ENCODE peak calls at places on chromosomes 6 and 20, in six cellular contexts. One of them, this sample, is unnamed.
A peak's percentile ranks its signal among the peaks of the same experiment; 100 is the strongest.

GRCh38 chr6:105603779-105604592 is 201.1 kb upstream of the PREP start:
- DNase-seq in H7: no peak
- DNase-seq in adrenal gland: peak; percentile 27
- DNase-seq in AG09309: no peak
- DNase-seq in skeletal muscle cell: peak; percentile 78
- DNase-seq in uterus: peak; percentile 59
- DNase-seq in this sample: no peak

GRCh38 chr20:38377039-38377715 is 30.9 kb downstream of the LBP start:
- DNase-seq in H7: no peak
- DNase-seq in adrenal gland: no peak
- DNase-seq in AG09309: no peak
- DNase-seq in skeletal muscle cell: no peak
- DNase-seq in uterus: no peak
- DNase-seq in this sample: no peak

GRCh38 chr6:156775717-156776116 is 1.5 kb upstream of the ARID1B start:
- DNase-seq in H7: no peak
- DNase-seq in adrenal gland: no peak
- DNase-seq in AG09309: no peak
- DNase-seq in skeletal muscle cell: no peak
- DNase-seq in uterus: no peak
- DNase-seq in this sample: no peak

GRCh38 chr6:33029297-33030184 is 20.1 kb upstream of the HLA-DOA start:
- DNase-seq in H7: no peak
- DNase-seq in adrenal gland: peak; percentile 81
- DNase-seq in AG09309: no peak
- DNase-seq in skeletal muscle cell: no peak
- DNase-seq in uterus: peak; percentile 46
- DNase-seq in this sample: peak; percentile 82

GRCh38 chr20:58583141-58583540 is 67.9 kb upstream of the APCDD1L start:
- DNase-seq in H7: no peak
- DNase-seq in adrenal gland: no peak
- DNase-seq in AG09309: no peak
- DNase-seq in skeletal muscle cell: no peak
- DNase-seq in uterus: peak; percentile 0
- DNase-seq in this sample: no peak

GRCh38 chr6:81761197-81761596 is 8.7 kb upstream of the TENT5A start:
- DNase-seq in H7: no peak
- DNase-seq in adrenal gland: no peak
- DNase-seq in AG09309: no peak
- DNase-seq in skeletal muscle cell: no peak
- DNase-seq in uterus: no peak
- DNase-seq in this sample: no peak

GRCh38 chr6:45679163-45679562 is 301.4 kb upstream of the SUPT3H start:
- DNase-seq in H7: no peak
- DNase-seq in adrenal gland: no peak
- DNase-seq in AG09309: no peak
- DNase-seq in skeletal muscle cell: no peak
- DNase-seq in uterus: no peak
- DNase-seq in this sample: no peak

GRCh38 chr20:34129518-34130162 is 17.6 kb upstream of the EIF2S2 start:
- DNase-seq in H7: peak; percentile 86
- DNase-seq in adrenal gland: peak; percentile 73
- DNase-seq in AG09309: peak; percentile 29
- DNase-seq in skeletal muscle cell: no peak
- DNase-seq in uterus: peak; percentile 65
- DNase-seq in this sample: peak; percentile 79

GRCh38 chr20:51216850-51217249 is 193.9 kb upstream of the KCNG1 start:
- DNase-seq in H7: no peak
- DNase-seq in adrenal gland: no peak
- DNase-seq in AG09309: no peak
- DNase-seq in skeletal muscle cell: no peak
- DNase-seq in uterus: no peak
- DNase-seq in this sample: no peak

GRCh38 chr6:148445116-148445515 is 102.5 kb downstream of the SASH1 start:
- DNase-seq in H7: no peak
- DNase-seq in adrenal gland: no peak
- DNase-seq in AG09309: no peak
- DNase-seq in skeletal muscle cell: no peak
- DNase-seq in uterus: no peak
- DNase-seq in this sample: no peak

GRCh38 chr20:2741463-2741862 is 48.9 kb downstream of the EBF4 start:
- DNase-seq in H7: no peak
- DNase-seq in adrenal gland: no peak
- DNase-seq in AG09309: no peak
- DNase-seq in skeletal muscle cell: no peak
- DNase-seq in uterus: no peak
- DNase-seq in this sample: no peak

GRCh38 chr6:160992323-160993314 is 1.1 kb downstream of the MAP3K4 start:
- DNase-seq in H7: peak; percentile 67
- DNase-seq in adrenal gland: peak; percentile 57
- DNase-seq in AG09309: no peak
- DNase-seq in skeletal muscle cell: peak; percentile 31
- DNase-seq in uterus: peak; percentile 66
- DNase-seq in this sample: no peak

GRCh38 chr6:148501178-148501590 is 158.5 kb downstream of the SASH1 start:
- DNase-seq in H7: no peak
- DNase-seq in adrenal gland: peak; percentile 36
- DNase-seq in AG09309: peak; percentile 99
- DNase-seq in skeletal muscle cell: peak; percentile 98
- DNase-seq in uterus: peak; percentile 70
- DNase-seq in this sample: no peak

GRCh38 chr6:144710207-144710606 is 425.1 kb downstream of the UTRN start:
- DNase-seq in H7: no peak
- DNase-seq in adrenal gland: no peak
- DNase-seq in AG09309: peak; percentile 74
- DNase-seq in skeletal muscle cell: peak; percentile 52
- DNase-seq in uterus: no peak
- DNase-seq in this sample: no peak

GRCh38 chr20:24953621-24954133 is 4.6 kb downstream of the CST7 start:
- DNase-seq in H7: peak; percentile 52
- DNase-seq in adrenal gland: no peak
- DNase-seq in AG09309: no peak
- DNase-seq in skeletal muscle cell: no peak
- DNase-seq in uterus: no peak
- DNase-seq in this sample: peak; percentile 77

GRCh38 chr20:35490736-35491181 is 35.4 kb downstream of the CEP250 start:
- DNase-seq in H7: no peak
- DNase-seq in adrenal gland: peak; percentile 29
- DNase-seq in AG09309: no peak
- DNase-seq in skeletal muscle cell: no peak
- DNase-seq in uterus: no peak
- DNase-seq in this sample: peak; percentile 88

GRCh38 chr20:7790189-7790588 is 150.1 kb downstream of the HAO1 start:
- DNase-seq in H7: no peak
- DNase-seq in adrenal gland: no peak
- DNase-seq in AG09309: no peak
- DNase-seq in skeletal muscle cell: peak; percentile 3
- DNase-seq in uterus: no peak
- DNase-seq in this sample: no peak

GRCh38 chr6:147933201-147933600 is 409.4 kb upstream of the SASH1 start:
- DNase-seq in H7: no peak
- DNase-seq in adrenal gland: no peak
- DNase-seq in AG09309: no peak
- DNase-seq in skeletal muscle cell: no peak
- DNase-seq in uterus: no peak
- DNase-seq in this sample: no peak

GRCh38 chr20:44309763-44310663 is 989 bp downstream of the FITM2 start:
- DNase-seq in H7: peak; percentile 63
- DNase-seq in adrenal gland: peak; percentile 58
- DNase-seq in AG09309: peak; percentile 40
- DNase-seq in skeletal muscle cell: peak; percentile 36
- DNase-seq in uterus: peak; percentile 36
- DNase-seq in this sample: no peak

GRCh38 chr6:26269406-26270120 is 95.4 kb upstream of the BTN3A2 start:
- DNase-seq in H7: no peak
- DNase-seq in adrenal gland: no peak
- DNase-seq in AG09309: no peak
- DNase-seq in skeletal muscle cell: no peak
- DNase-seq in uterus: no peak
- DNase-seq in this sample: no peak

GRCh38 chr20:6515261-6515660 is 252.2 kb upstream of the BMP2 start:
- DNase-seq in H7: no peak
- DNase-seq in adrenal gland: no peak
- DNase-seq in AG09309: no peak
- DNase-seq in skeletal muscle cell: no peak
- DNase-seq in uterus: no peak
- DNase-seq in this sample: no peak

GRCh38 chr20:39210331-39211074 is 248.4 kb downstream of the DHX35 start:
- DNase-seq in H7: no peak
- DNase-seq in adrenal gland: no peak
- DNase-seq in AG09309: no peak
- DNase-seq in skeletal muscle cell: no peak
- DNase-seq in uterus: no peak
- DNase-seq in this sample: no peak

GRCh38 chr20:47295921-47296426 is 60.5 kb downstream of the ZMYND8 start:
- DNase-seq in H7: no peak
- DNase-seq in adrenal gland: peak; percentile 71
- DNase-seq in AG09309: no peak
- DNase-seq in skeletal muscle cell: no peak
- DNase-seq in uterus: no peak
- DNase-seq in this sample: no peak

GRCh38 chr6:122081921-122082320 is 317.5 kb upstream of the HSF2 start:
- DNase-seq in H7: peak; percentile 10
- DNase-seq in adrenal gland: no peak
- DNase-seq in AG09309: no peak
- DNase-seq in skeletal muscle cell: no peak
- DNase-seq in uterus: no peak
- DNase-seq in this sample: no peak

GRCh38 chr20:61664741-61665320 is 400.9 kb downstream of the TAF4 start:
- DNase-seq in H7: no peak
- DNase-seq in adrenal gland: no peak
- DNase-seq in AG09309: no peak
- DNase-seq in skeletal muscle cell: no peak
- DNase-seq in uterus: no peak
- DNase-seq in this sample: no peak

GRCh38 chr6:31560697-31561058 is 11.4 kb upstream of the LTA start:
- DNase-seq in H7: no peak
- DNase-seq in adrenal gland: no peak
- DNase-seq in AG09309: no peak
- DNase-seq in skeletal muscle cell: no peak
- DNase-seq in uterus: no peak
- DNase-seq in this sample: no peak
- H3K4me3 ChIP-seq in H7: no peak overlapping the region
- H3K4me3 ChIP-seq in adrenal gland: no peak overlapping the region
- H3K4me3 ChIP-seq in AG09309: no peak overlapping the region
- H3K4me3 ChIP-seq in skeletal muscle cell: no peak overlapping the region
- H3K4me3 ChIP-seq in uterus: no peak overlapping the region
- H3K4me3 ChIP-seq in this sample: no peak overlapping the region

GRCh38 chr20:19211661-19212523 is 550 bp upstream of the SLC24A3 start:
- DNase-seq in H7: peak; percentile 79
- DNase-seq in adrenal gland: no peak
- DNase-seq in AG09309: no peak
- DNase-seq in skeletal muscle cell: no peak
- DNase-seq in uterus: peak; percentile 62
- DNase-seq in this sample: peak; percentile 80

GRCh38 chr20:19210426-19211155 is 1.9 kb upstream of the SLC24A3 start:
- DNase-seq in H7: no peak
- DNase-seq in adrenal gland: no peak
- DNase-seq in AG09309: peak; percentile 63
- DNase-seq in skeletal muscle cell: no peak
- DNase-seq in uterus: peak; percentile 85
- DNase-seq in this sample: no peak

GRCh38 chr20:19212524-19213502 is at the start of gene SLC24A3:
- DNase-seq in H7: peak; percentile 85
- DNase-seq in adrenal gland: peak; percentile 74
- DNase-seq in AG09309: no peak
- DNase-seq in skeletal muscle cell: no peak
- DNase-seq in uterus: peak; percentile 81
- DNase-seq in this sample: peak; percentile 92

GRCh38 chr20:19213946-19214490 is 1.6 kb downstream of the SLC24A3 start:
- DNase-seq in H7: no peak
- DNase-seq in adrenal gland: no peak
- DNase-seq in AG09309: no peak
- DNase-seq in skeletal muscle cell: no peak
- DNase-seq in uterus: peak; percentile 60
- DNase-seq in this sample: no peak

DNA sequence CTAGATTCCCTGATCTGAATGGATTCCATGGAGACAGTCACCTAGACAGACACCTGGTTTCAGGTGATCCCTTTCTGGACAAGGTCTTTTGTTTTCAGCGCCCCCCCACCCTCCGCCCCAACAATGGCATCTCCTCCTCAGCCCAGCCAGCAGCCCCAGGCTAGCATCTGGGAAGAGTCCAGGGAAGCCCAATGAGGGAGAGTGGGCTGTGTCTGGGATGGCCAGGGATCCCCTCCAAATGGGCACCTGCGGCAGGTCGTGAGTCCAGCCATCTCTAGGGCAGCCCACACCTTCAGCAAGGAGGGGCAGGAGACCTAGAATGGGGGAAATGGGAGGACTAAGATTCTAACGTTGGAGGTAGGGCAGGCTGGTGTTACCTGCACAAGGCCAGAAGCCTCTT is 1.2 kb upstream of the SLC24A3 start:
- DNase-seq in H7: peak; percentile 29
- DNase-seq in adrenal gland: no peak
- DNase-seq in AG09309: no peak
- DNase-seq in skeletal muscle cell: no peak
- DNase-seq in uterus: peak; percentile 42
- DNase-seq in this sample: no peak
- H3K4me3 ChIP-seq in H7: peak overlapping the region; percentile 55
- H3K4me3 ChIP-seq in adrenal gland: peak overlapping the region; percentile 68
- H3K4me3 ChIP-seq in AG09309: no peak overlapping the region
- H3K4me3 ChIP-seq in skeletal muscle cell: no peak overlapping the region
- H3K4me3 ChIP-seq in uterus: peak overlapping the region; percentile 50
- H3K4me3 ChIP-seq in this sample: peak overlapping the region; percentile 68

GRCh38 chr6:1387632-1388031 is 1.7 kb upstream of the FOXF2 start:
- DNase-seq in H7: peak; percentile 18
- DNase-seq in adrenal gland: no peak
- DNase-seq in AG09309: no peak
- DNase-seq in skeletal muscle cell: no peak
- DNase-seq in uterus: no peak
- DNase-seq in this sample: no peak

GRCh38 chr6:1389791-1390070 is 355 bp downstream of the FOXF2 start:
- DNase-seq in H7: no peak
- DNase-seq in adrenal gland: no peak
- DNase-seq in AG09309: no peak
- DNase-seq in skeletal muscle cell: no peak
- DNase-seq in uterus: no peak
- DNase-seq in this sample: peak; percentile 57

GRCh38 chr6:1390071-1390804 is 862 bp downstream of the FOXF2 start:
- DNase-seq in H7: peak; percentile 71
- DNase-seq in adrenal gland: peak; percentile 10
- DNase-seq in AG09309: peak; percentile 33
- DNase-seq in skeletal muscle cell: peak; percentile 22
- DNase-seq in uterus: no peak
- DNase-seq in this sample: peak; percentile 74

GRCh38 chr6:1388927-1389790 is at the start of gene FOXF2:
- DNase-seq in H7: peak; percentile 94
- DNase-seq in adrenal gland: no peak
- DNase-seq in AG09309: no peak
- DNase-seq in skeletal muscle cell: no peak
- DNase-seq in uterus: no peak
- DNase-seq in this sample: no peak

GRCh38 chr6:1388081-1388926 is 1.1 kb upstream of the FOXF2 start:
- DNase-seq in H7: peak; percentile 77
- DNase-seq in adrenal gland: no peak
- DNase-seq in AG09309: no peak
- DNase-seq in skeletal muscle cell: no peak
- DNase-seq in uterus: no peak
- DNase-seq in this sample: no peak
- H3K4me3 ChIP-seq in H7: no peak overlapping the region
- H3K4me3 ChIP-seq in adrenal gland: no peak overlapping the region
- H3K4me3 ChIP-seq in AG09309: no peak overlapping the region
- H3K4me3 ChIP-seq in skeletal muscle cell: peak overlapping the region; percentile 18
- H3K4me3 ChIP-seq in uterus: no peak overlapping the region
- H3K4me3 ChIP-seq in this sample: no peak overlapping the region

GRCh38 chr6:56689663-56690062 is 47.0 kb upstream of the DST start:
- DNase-seq in H7: no peak
- DNase-seq in adrenal gland: no peak
- DNase-seq in AG09309: no peak
- DNase-seq in skeletal muscle cell: no peak
- DNase-seq in uterus: no peak
- DNase-seq in this sample: no peak
- H3K4me3 ChIP-seq in H7: no peak overlapping the region
- H3K4me3 ChIP-seq in adrenal gland: peak overlapping the region; percentile 45
- H3K4me3 ChIP-seq in AG09309: no peak overlapping the region
- H3K4me3 ChIP-seq in skeletal muscle cell: no peak overlapping the region
- H3K4me3 ChIP-seq in uterus: no peak overlapping the region
- H3K4me3 ChIP-seq in this sample: no peak overlapping the region

This sample was measured in spleen.